ENCODE peak calls at places on chromosomes 11 and 22, in six cellular contexts. H is HFF-Myc, G is H1, M is OCI-LY7, N is Calu3, T is esophagus muscularis mucosa. L is an unnamed sample.
A peak's percentile ranks its signal among the peaks of the same experiment; 100 is the strongest.

GRCh38 chr22:50473855-50474671 is 772 bp downstream of the SBF1 start:
- DNase-seq in H (no peak), G (no peak), M (peak; percentile 41), N (peak; percentile 44), T (no peak), L (peak; percentile 69)

GRCh38 chr11:128506384-128506783 is 81.0 kb downstream of the ETS1 start:
- DNase-seq in H (no peak), G (no peak), M (no peak), N (no peak), T (no peak), L (no peak)

GRCh38 chr11:79159657-79160450 is 281.0 kb downstream of the TENM4 start:
- DNase-seq in H (no peak), G (no peak), M (no peak), N (no peak), T (peak; percentile 75), L (no peak)

GRCh38 chr11:133926466-133927246 is 30.1 kb downstream of the IGSF9B start:
- DNase-seq in H (no peak), G (no peak), M (no peak), N (no peak), T (no peak), L (no peak)

GRCh38 chr22:27541831-27542230 is 259.7 kb downstream of the MN1 start:
- DNase-seq in H (no peak), G (no peak), M (no peak), N (no peak), T (no peak), L (no peak)

GRCh38 chr11:87150936-87151335 is 113.2 kb downstream of the TMEM135 start:
- DNase-seq in H (no peak), G (no peak), M (no peak), N (no peak), T (no peak), L (peak; percentile 55)

GRCh38 chr22:42985541-42985925 is 29.4 kb downstream of the PACSIN2 start:
- DNase-seq in H (no peak), G (no peak), M (no peak), N (no peak), T (no peak), L (no peak)

GRCh38 chr11:370087-370941 is 1.0 kb downstream of the B4GALNT4 start:
- DNase-seq in H (no peak), G (peak; percentile 80), M (no peak), N (no peak), T (no peak), L (no peak)

GRCh38 chr11:6323291-6323905 is 3.1 kb upstream of the CAVIN3 start:
- DNase-seq in H (no peak), G (no peak), M (no peak), N (no peak), T (no peak), L (no peak)

GRCh38 chr22:39374801-39375200 is 24.8 kb upstream of the TAB1 start:
- DNase-seq in H (no peak), G (no peak), M (no peak), N (no peak), T (no peak), L (no peak)

GRCh38 chr22:32622004-32622761 is 147.6 kb downstream of the FBXO7 start:
- DNase-seq in H (peak; percentile 71), G (peak; percentile 50), M (no peak), N (no peak), T (no peak), L (peak; percentile 91)

GRCh38 chr11:130428692-130429681 is 578 bp upstream of the ADAMTS8 start:
- DNase-seq in H (no peak), G (no peak), M (no peak), N (no peak), T (no peak), L (no peak)
- TF ChIP-seq CTCF in H (peak; percentile 4), G (no peak), M (peak; percentile 14), N (no peak), T (no peak), L (no peak)

GRCh38 chr22:37818397-37819099 is 4.6 kb upstream of the GALR3 start:
- DNase-seq in H (no peak), G (peak; percentile 81), M (peak; percentile 25), N (peak; percentile 66), T (no peak), L (peak; percentile 73)
- TF ChIP-seq CTCF in H (peak; percentile 21), G (peak; percentile 48), M (peak; percentile 23), N (peak; percentile 44), T (peak; percentile 40), L (peak; percentile 42)

DNA sequence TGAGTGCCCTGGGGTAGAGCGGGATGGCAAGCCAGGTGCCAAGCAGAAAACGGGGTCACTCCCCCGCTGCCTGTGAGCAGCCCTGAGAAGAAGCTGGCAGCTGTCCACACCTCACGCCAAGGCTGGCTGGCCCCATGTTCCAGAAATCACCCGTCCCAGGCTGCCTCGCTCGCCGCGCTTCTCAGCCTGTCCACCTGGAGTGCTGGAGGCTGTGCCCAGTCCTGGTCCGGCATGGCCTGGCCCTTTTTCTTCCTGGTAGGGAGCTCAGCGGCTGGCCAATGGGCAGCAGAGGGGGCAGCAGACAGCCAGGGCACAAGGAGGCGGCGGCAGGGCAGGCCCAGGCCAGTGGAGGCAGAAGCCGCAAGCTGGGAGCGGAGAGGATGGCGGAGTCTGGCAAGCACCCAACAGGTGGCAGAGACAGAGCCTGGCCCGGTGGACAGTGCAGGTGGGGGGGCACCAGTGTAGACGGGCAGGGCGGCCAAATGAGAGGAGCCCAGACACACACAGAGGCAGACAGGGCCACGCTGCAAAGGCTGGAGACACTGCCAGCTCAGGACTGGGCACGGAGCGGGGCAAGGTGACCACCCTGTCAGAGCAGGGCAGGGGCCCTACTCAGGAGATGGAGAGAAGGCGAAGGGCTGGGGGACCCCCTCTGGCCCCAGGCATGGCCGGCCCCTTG is 37.2 kb upstream of the TH start:
- DNase-seq in H (no peak), G (peak; percentile 48), M (no peak), N (no peak), T (no peak), L (no peak)
- TF ChIP-seq CTCF in H (no peak), G (peak; percentile 48), M (no peak), N (no peak), T (no peak), L (no peak)

GRCh38 chr11:106077609-106078517 is at the start of gene AASDHPPT:
- DNase-seq in H (no peak), G (no peak), M (peak; percentile 53), N (peak; percentile 4), T (no peak), L (peak; percentile 65)
- TF ChIP-seq CTCF in H (no peak), G (no peak), M (peak; percentile 20), N (no peak), T (no peak), L (no peak)

DNA sequence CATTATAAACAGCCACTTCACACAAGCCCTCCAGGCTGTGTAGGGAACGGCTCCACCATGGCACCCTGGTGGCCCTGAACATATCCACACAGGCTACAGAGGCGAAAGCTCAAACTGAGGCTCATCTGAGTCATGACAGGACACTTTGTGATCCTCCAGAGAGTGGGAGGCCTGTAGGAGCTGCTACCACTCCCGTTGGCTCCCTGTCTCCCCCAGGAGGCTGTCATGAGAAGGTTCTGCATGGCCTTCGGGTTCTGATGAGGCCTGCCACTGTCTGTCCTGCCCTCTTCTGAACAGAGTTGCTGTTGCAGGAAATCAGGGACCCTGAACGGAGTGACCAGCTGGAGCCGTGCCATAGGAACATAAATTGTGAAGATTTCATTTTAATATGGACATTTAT is 23.8 kb upstream of the ALDH3B2 start:
- DNase-seq in H (peak; percentile 5), G (peak; percentile 44), M (peak; percentile 51), N (no peak), T (no peak), L (no peak)
- TF ChIP-seq CTCF in H (peak; percentile 25), G (peak; percentile 62), M (peak; percentile 61), N (no peak), T (no peak), L (no peak)

GRCh38 chr22:25027959-25028840 is 75.7 kb downstream of the KIAA1671 start:
- DNase-seq in H (no peak), G (peak; percentile 88), M (no peak), N (peak; percentile 38), T (no peak), L (peak; percentile 65)
- TF ChIP-seq CTCF in H (peak; percentile 17), G (peak; percentile 91), M (no peak), N (no peak), T (peak; percentile 21), L (peak; percentile 66)

GRCh38 chr11:95788921-95789505 is 569 bp downstream of the FAM76B start:
- DNase-seq in H (peak; percentile 29), G (no peak), M (peak; percentile 63), N (peak; percentile 25), T (peak; percentile 92), L (peak; percentile 71)
- TF ChIP-seq CTCF in H (peak; percentile 28), G (peak; percentile 42), M (peak; percentile 63), N (no peak), T (no peak), L (peak; percentile 27)

DNA sequence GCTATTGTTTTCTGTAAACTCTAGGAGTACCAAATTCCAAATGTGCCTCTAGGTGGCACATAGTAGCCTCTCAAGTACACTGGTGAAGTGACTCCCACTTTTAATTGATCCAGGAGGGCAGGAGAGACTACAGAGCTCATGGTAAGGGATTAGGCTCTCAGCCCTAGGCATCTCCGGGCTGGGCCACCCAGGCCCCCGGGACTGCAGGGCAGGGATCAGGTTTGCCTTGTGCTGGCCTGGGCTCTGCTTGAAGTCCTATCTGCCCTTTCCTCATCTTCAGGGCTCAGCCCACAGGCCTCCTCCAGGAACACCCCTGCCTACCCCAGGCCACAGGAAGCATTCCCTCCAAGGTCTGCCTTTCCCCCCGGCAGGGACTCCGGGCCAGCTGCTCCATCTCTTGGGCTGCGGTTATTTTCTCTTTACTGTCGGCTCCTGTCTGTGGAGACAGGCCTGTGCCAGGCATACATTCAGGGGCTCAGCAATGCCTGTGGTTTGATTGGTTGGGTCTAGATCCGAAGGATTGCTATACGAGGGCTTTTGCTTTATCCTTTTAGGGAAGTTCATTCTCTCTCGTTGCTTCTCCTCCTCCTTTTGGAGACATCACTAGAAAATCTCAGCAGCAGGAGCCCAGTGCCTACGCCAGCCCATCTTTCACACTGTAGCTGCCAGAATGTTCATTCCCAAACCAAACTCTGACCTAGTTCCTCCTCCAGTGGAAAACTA is 32.8 kb downstream of the PARVA start:
- DNase-seq in H (no peak), G (peak; percentile 58), M (no peak), N (no peak), T (peak; percentile 91), L (peak; percentile 88)
- TF ChIP-seq CTCF in H (peak; percentile 20), G (no peak), M (peak; percentile 26), N (peak; percentile 17), T (no peak), L (no peak)

DNA sequence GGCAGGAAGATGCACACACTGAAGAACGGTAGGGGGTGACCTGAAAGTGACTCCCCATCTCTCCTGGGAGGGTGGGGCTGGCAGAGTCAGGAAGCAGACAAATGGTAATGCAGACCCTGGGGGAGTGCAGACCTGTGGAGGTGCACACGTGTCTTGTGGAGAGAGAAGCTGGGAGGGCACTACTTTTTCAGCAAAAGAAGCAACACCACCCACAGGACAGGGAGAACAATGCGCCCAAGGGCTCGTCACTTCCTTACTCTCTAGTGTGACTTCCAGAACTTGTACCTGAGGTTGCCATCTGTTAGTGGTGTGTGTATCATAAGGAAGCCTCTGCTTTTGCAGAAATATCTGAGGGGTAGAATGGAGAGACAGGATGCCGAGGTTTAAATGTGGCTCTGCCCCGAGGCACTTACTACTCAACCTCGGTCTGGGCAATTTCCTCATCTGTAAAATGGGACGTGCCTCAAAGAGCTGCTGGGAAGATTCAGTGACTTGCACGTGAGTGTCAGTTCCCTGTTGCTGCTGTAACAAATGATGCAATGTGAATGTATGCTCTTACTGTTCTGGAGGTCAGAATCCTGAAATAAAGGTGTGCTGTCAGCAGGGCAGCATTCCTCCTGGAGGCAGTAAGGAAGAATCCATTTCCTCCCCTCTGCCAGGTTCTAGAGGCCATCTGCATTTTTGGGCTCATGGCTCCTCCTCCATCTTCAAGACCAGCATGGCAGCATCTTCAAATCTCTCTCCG is 323.4 kb downstream of the SHANK2 start:
- DNase-seq in H (no peak), G (no peak), M (no peak), N (no peak), T (no peak), L (no peak)
- TF ChIP-seq CTCF in H (no peak), G (peak; percentile 41), M (peak; percentile 31), N (no peak), T (no peak), L (no peak)

GRCh38 chr11:24781288-24781687 is 284.4 kb downstream of the LUZP2 start:
- DNase-seq in H (no peak), G (no peak), M (no peak), N (no peak), T (no peak), L (peak; percentile 0)
- TF ChIP-seq CTCF in H (no peak), G (no peak), M (no peak), N (no peak), T (no peak), L (no peak)

L was measured in cardiac muscle cell.